ENCODE peak calls at places on chromosomes 3 and 15, in four cellular contexts. K is fibroblast of mammary gland, M is heart right ventricle, N is HEK293T. V is an unnamed sample.

GRCh38 chr3:172869356-172869755 is 118.8 kb downstream of the ECT2 start:
- DNase-seq in K (peak; percentile 25), M (no peak), N (no peak), V (peak; percentile 81)

GRCh38 chr3:166052440-166052839 is 215.2 kb upstream of the BCHE start:
- DNase-seq in K (no peak), M (no peak), N (peak; percentile 9), V (no peak)

GRCh38 chr3:125200731-125201139 is 11.8 kb downstream of the SLC12A8 start:
- DNase-seq in K (no peak), M (no peak), N (no peak), V (no peak)

GRCh38 chr3:4417449-4417848 is 49.6 kb downstream of the SUMF1 start:
- DNase-seq in K (peak; percentile 59), M (no peak), N (no peak), V (peak; percentile 89)

GRCh38 chr3:105906345-105906744 is 37.5 kb upstream of the CBLB start:
- DNase-seq in K (peak; percentile 14), M (no peak), N (no peak), V (no peak)

GRCh38 chr3:55704521-55704920 is 217.4 kb upstream of the WNT5A start:
- DNase-seq in K (no peak), M (no peak), N (no peak), V (peak; percentile 84)

GRCh38 chr3:150830094-150830681 is 67.2 kb upstream of the SIAH2 start:
- DNase-seq in K (no peak), M (no peak), N (peak; percentile 50), V (peak; percentile 8)

GRCh38 chr3:183349421-183350157 is 78.8 kb downstream of the MCF2L2 start:
- DNase-seq in K (no peak), M (no peak), N (no peak), V (no peak)

GRCh38 chr15:75884041-75884440 is 19.6 kb upstream of the FBXO22 start:
- DNase-seq in K (peak; percentile 58), M (no peak), N (no peak), V (peak; percentile 55)

GRCh38 chr3:38627956-38628355 is 21.5 kb downstream of the SCN5A start:
- DNase-seq in K (no peak), M (no peak), N (peak; percentile 70), V (peak; percentile 23)

GRCh38 chr15:90706394-90707327 is 10.5 kb upstream of the BLM start:
- DNase-seq in K (no peak), M (no peak), N (no peak), V (no peak)

GRCh38 chr3:96814581-96815567 is at the start of gene EPHA6:
- DNase-seq in K (no peak), M (no peak), N (peak; percentile 46), V (no peak)

GRCh38 chr3:72821170-72821781 is 27.0 kb downstream of the SHQ1 start:
- DNase-seq in K (peak; percentile 76), M (no peak), N (no peak), V (peak; percentile 64)

GRCh38 chr15:69035918-69036258 is 21.4 kb downstream of the NOX5 start:
- DNase-seq in K (no peak), M (no peak), N (no peak), V (no peak)

GRCh38 chr15:94086360-94086759 is 145.0 kb upstream of the MCTP2 start:
- DNase-seq in K (peak; percentile 68), M (no peak), N (no peak), V (peak; percentile 14)

GRCh38 chr3:29004885-29005599 is 275.8 kb upstream of the RBMS3 start:
- DNase-seq in K (no peak), M (no peak), N (no peak), V (no peak)

GRCh38 chr15:43268111-43269105 is 1.7 kb upstream of the TGM5 start:
- DNase-seq in K (no peak), M (no peak), N (no peak), V (peak; percentile 49)

GRCh38 chr3:111616417-111617105 is 21.4 kb upstream of the ZBED2 start:
- DNase-seq in K (no peak), M (no peak), N (no peak), V (peak; percentile 24)

GRCh38 chr3:179036226-179036625 is 35.4 kb downstream of the ZMAT3 start:
- DNase-seq in K (no peak), M (no peak), N (no peak), V (peak; percentile 53)

GRCh38 chr15:46956456-46956855 is 760.8 kb upstream of the SEMA6D start:
- DNase-seq in K (no peak), M (no peak), N (no peak), V (no peak)

GRCh38 chr3:63328386-63328785 is 50.3 kb downstream of the SYNPR start:
- DNase-seq in K (peak; percentile 83), M (no peak), N (no peak), V (peak; percentile 76)

GRCh38 chr3:193968575-193968974 is 167.4 kb upstream of the HES1 start:
- DNase-seq in K (no peak), M (no peak), N (no peak), V (no peak)

GRCh38 chr3:64023861-64024223 is 548 bp upstream of the PSMD6 start:
- DNase-seq in K (peak; percentile 50), M (no peak), N (no peak), V (peak; percentile 34)

GRCh38 chr15:70091649-70092461 is 5.9 kb downstream of the TLE3 start:
- DNase-seq in K (peak; percentile 31), M (no peak), N (no peak), V (peak; percentile 58)

GRCh38 chr3:189683576-189684255 is 52.5 kb downstream of the TP63 start:
- DNase-seq in K (no peak), M (no peak), N (no peak), V (peak; percentile 5)

GRCh38 chr3:102038477-102039142 is 189.3 kb downstream of the NFKBIZ start:
- DNase-seq in K (no peak), M (no peak), N (no peak), V (no peak)

GRCh38 chr15:60471314-60471713 is 7.6 kb downstream of the ICE2 start:
- DNase-seq in K (no peak), M (no peak), N (no peak), V (peak; percentile 20)

GRCh38 chr15:90192961-90193786 is 8.0 kb upstream of the SEMA4B start:
- DNase-seq in K (no peak), M (no peak), N (no peak), V (no peak)

GRCh38 chr15:56460046-56460445 is 4.9 kb downstream of the MNS1 start:
- DNase-seq in K (no peak), M (no peak), N (no peak), V (no peak)

GRCh38 chr3:67521053-67521646 is 133.3 kb downstream of the SUCLG2 start:
- DNase-seq in K (no peak), M (no peak), N (no peak), V (no peak)

GRCh38 chr3:187000711-187001151 is 70.4 kb downstream of the ST6GAL1 start:
- DNase-seq in K (no peak), M (no peak), N (no peak), V (no peak)